ENCODE peak calls at places on chromosome 6, in ten cellular contexts. One of them, this sample, is unnamed.
A peak's percentile ranks its signal among the peaks of the same experiment; 100 is the strongest.

GRCh38 chr6:56435326-56435725 is 187.9 kb upstream of the COL21A1 start:
- DNase-seq in fibroblast of the aortic adventitia: no peak
- DNase-seq in vagina: no peak
- DNase-seq in CD4-positive, alpha-beta T cell: no peak
- DNase-seq in cardiac muscle cell: no peak
- DNase-seq in neural crest cell: no peak
- DNase-seq in heart right ventricle: no peak
- DNase-seq in A549: no peak
- DNase-seq in IMR-90: no peak
- DNase-seq in WTC11: no peak
- DNase-seq in this sample: no peak

GRCh38 chr6:19603716-19604115 is 233.5 kb upstream of the ID4 start:
- DNase-seq in neural crest cell: no peak
- DNase-seq in fibroblast of the aortic adventitia: peak; percentile 24
- DNase-seq in cardiac muscle cell: no peak
- DNase-seq in heart right ventricle: no peak
- DNase-seq in A549: no peak
- DNase-seq in IMR-90: no peak
- DNase-seq in CD4-positive, alpha-beta T cell: no peak
- DNase-seq in WTC11: no peak
- DNase-seq in vagina: no peak
- DNase-seq in this sample: no peak

GRCh38 chr6:24205020-24205492 is 79.0 kb downstream of the NRSN1 start:
- DNase-seq in fibroblast of the aortic adventitia: peak; percentile 44
- DNase-seq in CD4-positive, alpha-beta T cell: no peak
- DNase-seq in IMR-90: peak; percentile 38
- DNase-seq in heart right ventricle: no peak
- DNase-seq in cardiac muscle cell: peak; percentile 55
- DNase-seq in WTC11: no peak
- DNase-seq in A549: peak; percentile 39
- DNase-seq in vagina: no peak
- DNase-seq in neural crest cell: peak; percentile 40
- DNase-seq in this sample: peak; percentile 5

GRCh38 chr6:137390264-137390787 is 103.9 kb downstream of the OLIG3 start:
- DNase-seq in vagina: no peak
- DNase-seq in IMR-90: no peak
- DNase-seq in A549: no peak
- DNase-seq in CD4-positive, alpha-beta T cell: no peak
- DNase-seq in cardiac muscle cell: no peak
- DNase-seq in heart right ventricle: no peak
- DNase-seq in WTC11: no peak
- DNase-seq in fibroblast of the aortic adventitia: no peak
- DNase-seq in neural crest cell: no peak
- DNase-seq in this sample: no peak

GRCh38 chr6:157761331-157761921 is 61.6 kb upstream of the SNX9 start:
- DNase-seq in WTC11: no peak
- DNase-seq in A549: no peak
- DNase-seq in fibroblast of the aortic adventitia: no peak
- DNase-seq in heart right ventricle: no peak
- DNase-seq in cardiac muscle cell: peak; percentile 68
- DNase-seq in neural crest cell: no peak
- DNase-seq in vagina: no peak
- DNase-seq in IMR-90: peak; percentile 76
- DNase-seq in CD4-positive, alpha-beta T cell: no peak
- DNase-seq in this sample: peak; percentile 45

GRCh38 chr6:128280960-128281359 is 239.4 kb downstream of the PTPRK start:
- DNase-seq in vagina: no peak
- DNase-seq in cardiac muscle cell: no peak
- DNase-seq in A549: no peak
- DNase-seq in IMR-90: no peak
- DNase-seq in fibroblast of the aortic adventitia: no peak
- DNase-seq in CD4-positive, alpha-beta T cell: no peak
- DNase-seq in neural crest cell: no peak
- DNase-seq in WTC11: peak; percentile 27
- DNase-seq in heart right ventricle: no peak
- DNase-seq in this sample: no peak

GRCh38 chr6:6810727-6811126 is 222.2 kb downstream of the LY86 start:
- DNase-seq in heart right ventricle: no peak
- DNase-seq in fibroblast of the aortic adventitia: no peak
- DNase-seq in vagina: no peak
- DNase-seq in cardiac muscle cell: no peak
- DNase-seq in IMR-90: no peak
- DNase-seq in A549: no peak
- DNase-seq in CD4-positive, alpha-beta T cell: no peak
- DNase-seq in WTC11: no peak
- DNase-seq in neural crest cell: no peak
- DNase-seq in this sample: no peak

GRCh38 chr6:52647199-52647598 is 23.7 kb upstream of the TMEM14A start:
- DNase-seq in fibroblast of the aortic adventitia: peak; percentile 52
- DNase-seq in A549: no peak
- DNase-seq in CD4-positive, alpha-beta T cell: no peak
- DNase-seq in cardiac muscle cell: peak; percentile 46
- DNase-seq in IMR-90: peak; percentile 72
- DNase-seq in WTC11: no peak
- DNase-seq in neural crest cell: no peak
- DNase-seq in vagina: no peak
- DNase-seq in heart right ventricle: no peak
- DNase-seq in this sample: peak; percentile 53

GRCh38 chr6:684831-685636 is 7.9 kb downstream of the EXOC2 start:
- DNase-seq in neural crest cell: no peak
- DNase-seq in fibroblast of the aortic adventitia: peak; percentile 49
- DNase-seq in WTC11: no peak
- DNase-seq in A549: no peak
- DNase-seq in cardiac muscle cell: peak; percentile 47
- DNase-seq in vagina: no peak
- DNase-seq in IMR-90: peak; percentile 63
- DNase-seq in CD4-positive, alpha-beta T cell: no peak
- DNase-seq in heart right ventricle: no peak
- DNase-seq in this sample: peak; percentile 10

GRCh38 chr6:689223-689622 is 3.7 kb downstream of the EXOC2 start:
- DNase-seq in A549: no peak
- DNase-seq in neural crest cell: no peak
- DNase-seq in heart right ventricle: no peak
- DNase-seq in IMR-90: no peak
- DNase-seq in vagina: no peak
- DNase-seq in WTC11: no peak
- DNase-seq in CD4-positive, alpha-beta T cell: no peak
- DNase-seq in cardiac muscle cell: no peak
- DNase-seq in fibroblast of the aortic adventitia: no peak
- DNase-seq in this sample: no peak

GRCh38 chr6:683742-684440 is 9.0 kb downstream of the EXOC2 start:
- DNase-seq in A549: no peak
- DNase-seq in heart right ventricle: no peak
- DNase-seq in cardiac muscle cell: peak; percentile 82
- DNase-seq in fibroblast of the aortic adventitia: peak; percentile 84
- DNase-seq in CD4-positive, alpha-beta T cell: no peak
- DNase-seq in vagina: no peak
- DNase-seq in neural crest cell: peak; percentile 40
- DNase-seq in IMR-90: peak; percentile 88
- DNase-seq in WTC11: peak; percentile 76
- DNase-seq in this sample: peak; percentile 30

GRCh38 chr6:680666-681374 is 12.1 kb downstream of the EXOC2 start:
- DNase-seq in WTC11: no peak
- DNase-seq in neural crest cell: no peak
- DNase-seq in cardiac muscle cell: no peak
- DNase-seq in IMR-90: no peak
- DNase-seq in CD4-positive, alpha-beta T cell: no peak
- DNase-seq in vagina: no peak
- DNase-seq in fibroblast of the aortic adventitia: no peak
- DNase-seq in A549: no peak
- DNase-seq in heart right ventricle: no peak
- DNase-seq in this sample: no peak

DNA sequence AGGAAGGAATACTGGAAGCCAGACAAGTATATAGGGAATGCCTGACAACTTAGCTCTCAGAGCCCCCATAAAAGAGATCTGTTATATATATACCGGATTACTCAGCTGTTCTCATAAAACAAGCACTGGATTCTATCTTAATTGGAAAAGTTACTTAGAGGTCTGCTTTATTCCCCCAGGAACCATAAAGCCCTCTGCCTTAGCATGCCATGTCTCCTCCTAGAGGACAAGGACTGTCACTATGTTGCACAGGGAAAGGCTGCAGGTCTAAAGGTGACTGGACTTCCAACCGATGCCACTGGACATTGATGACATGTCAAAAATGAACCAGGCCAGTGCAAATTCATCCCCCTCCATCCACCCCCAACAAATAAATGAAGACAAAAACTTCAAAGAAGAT is 6.4 kb downstream of the EXOC2 start:
- DNase-seq in WTC11: no peak
- DNase-seq in cardiac muscle cell: peak; percentile 16
- DNase-seq in IMR-90: no peak
- DNase-seq in fibroblast of the aortic adventitia: no peak
- DNase-seq in heart right ventricle: no peak
- DNase-seq in vagina: no peak
- DNase-seq in neural crest cell: no peak
- DNase-seq in CD4-positive, alpha-beta T cell: no peak
- DNase-seq in A549: no peak
- DNase-seq in this sample: peak; percentile 4
- TF ChIP-seq CTCF in WTC11: no peak
- TF ChIP-seq CTCF in cardiac muscle cell: peak; percentile 23
- TF ChIP-seq CTCF in IMR-90: peak; percentile 35
- TF ChIP-seq CTCF in fibroblast of the aortic adventitia: peak; percentile 29
- TF ChIP-seq CTCF in heart right ventricle: peak; percentile 40
- TF ChIP-seq CTCF in vagina: no peak
- TF ChIP-seq CTCF in neural crest cell: no peak
- TF ChIP-seq CTCF in CD4-positive, alpha-beta T cell: no peak
- TF ChIP-seq CTCF in A549: no peak
- TF ChIP-seq CTCF in this sample: peak; percentile 54

GRCh38 chr6:110323004-110323657 is 35.0 kb downstream of the METTL24 start:
- DNase-seq in IMR-90: no peak
- DNase-seq in fibroblast of the aortic adventitia: no peak
- DNase-seq in neural crest cell: no peak
- DNase-seq in vagina: no peak
- DNase-seq in A549: no peak
- DNase-seq in WTC11: no peak
- DNase-seq in CD4-positive, alpha-beta T cell: no peak
- DNase-seq in heart right ventricle: no peak
- DNase-seq in cardiac muscle cell: no peak
- DNase-seq in this sample: no peak

GRCh38 chr6:110325197-110325596 is 33.0 kb downstream of the METTL24 start:
- DNase-seq in fibroblast of the aortic adventitia: peak; percentile 59
- DNase-seq in vagina: no peak
- DNase-seq in heart right ventricle: no peak
- DNase-seq in WTC11: no peak
- DNase-seq in cardiac muscle cell: peak; percentile 81
- DNase-seq in neural crest cell: no peak
- DNase-seq in CD4-positive, alpha-beta T cell: no peak
- DNase-seq in A549: no peak
- DNase-seq in IMR-90: peak; percentile 85
- DNase-seq in this sample: peak; percentile 36

GRCh38 chr6:110319843-110320242 is 38.3 kb downstream of the METTL24 start:
- DNase-seq in WTC11: no peak
- DNase-seq in CD4-positive, alpha-beta T cell: no peak
- DNase-seq in cardiac muscle cell: no peak
- DNase-seq in IMR-90: no peak
- DNase-seq in vagina: no peak
- DNase-seq in heart right ventricle: no peak
- DNase-seq in A549: no peak
- DNase-seq in fibroblast of the aortic adventitia: no peak
- DNase-seq in neural crest cell: no peak
- DNase-seq in this sample: no peak

GRCh38 chr6:110320307-110320706 is 37.8 kb downstream of the METTL24 start:
- DNase-seq in A549: no peak
- DNase-seq in cardiac muscle cell: no peak
- DNase-seq in heart right ventricle: no peak
- DNase-seq in IMR-90: no peak
- DNase-seq in fibroblast of the aortic adventitia: no peak
- DNase-seq in vagina: no peak
- DNase-seq in WTC11: no peak
- DNase-seq in neural crest cell: no peak
- DNase-seq in CD4-positive, alpha-beta T cell: no peak
- DNase-seq in this sample: no peak

GRCh38 chr6:110322151-110323003 is 35.8 kb downstream of the METTL24 start:
- DNase-seq in vagina: no peak
- DNase-seq in A549: no peak
- DNase-seq in heart right ventricle: no peak
- DNase-seq in IMR-90: no peak
- DNase-seq in WTC11: no peak
- DNase-seq in fibroblast of the aortic adventitia: no peak
- DNase-seq in cardiac muscle cell: no peak
- DNase-seq in CD4-positive, alpha-beta T cell: no peak
- DNase-seq in neural crest cell: no peak
- DNase-seq in this sample: no peak
- TF ChIP-seq CTCF in vagina: no peak
- TF ChIP-seq CTCF in A549: no peak
- TF ChIP-seq CTCF in heart right ventricle: no peak
- TF ChIP-seq CTCF in IMR-90: no peak
- TF ChIP-seq CTCF in WTC11: no peak
- TF ChIP-seq CTCF in fibroblast of the aortic adventitia: no peak
- TF ChIP-seq CTCF in cardiac muscle cell: no peak
- TF ChIP-seq CTCF in CD4-positive, alpha-beta T cell: no peak
- TF ChIP-seq CTCF in neural crest cell: no peak
- TF ChIP-seq CTCF in this sample: no peak

DNA sequence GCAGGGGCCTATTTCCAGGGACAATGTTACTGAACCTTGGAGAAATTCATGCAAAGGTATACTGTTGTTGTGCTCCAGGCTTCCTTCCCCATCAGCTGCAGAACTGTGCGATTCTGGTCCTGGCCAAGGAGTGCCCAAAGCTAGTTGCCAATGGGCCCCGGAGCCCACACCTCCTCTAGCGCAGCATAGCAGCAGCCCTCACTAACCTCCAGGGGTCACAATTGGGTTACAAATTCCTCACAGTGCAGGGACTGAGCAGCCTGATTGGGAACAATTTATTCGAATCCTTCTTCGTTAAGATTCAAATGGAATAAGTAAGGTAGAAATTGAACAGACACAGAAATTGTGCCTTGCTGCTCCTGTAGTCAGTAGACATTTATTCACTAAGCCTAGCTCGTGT is 284.9 kb downstream of the PRKN start:
- DNase-seq in vagina: no peak
- DNase-seq in A549: peak; percentile 28
- DNase-seq in heart right ventricle: no peak
- DNase-seq in neural crest cell: peak; percentile 16
- DNase-seq in CD4-positive, alpha-beta T cell: no peak
- DNase-seq in WTC11: peak; percentile 60
- DNase-seq in IMR-90: no peak
- DNase-seq in cardiac muscle cell: peak; percentile 0
- DNase-seq in fibroblast of the aortic adventitia: no peak
- DNase-seq in this sample: no peak
- TF ChIP-seq CTCF in vagina: no peak
- TF ChIP-seq CTCF in A549: no peak
- TF ChIP-seq CTCF in heart right ventricle: peak; percentile 57
- TF ChIP-seq CTCF in neural crest cell: peak; percentile 63
- TF ChIP-seq CTCF in CD4-positive, alpha-beta T cell: no peak
- TF ChIP-seq CTCF in WTC11: peak; percentile 54
- TF ChIP-seq CTCF in IMR-90: no peak
- TF ChIP-seq CTCF in cardiac muscle cell: no peak
- TF ChIP-seq CTCF in fibroblast of the aortic adventitia: no peak
- TF ChIP-seq CTCF in this sample: no peak

GRCh38 chr6:154373971-154374370 is 17.4 kb upstream of the IPCEF1 start:
- DNase-seq in IMR-90: no peak
- DNase-seq in A549: no peak
- DNase-seq in WTC11: no peak
- DNase-seq in heart right ventricle: no peak
- DNase-seq in cardiac muscle cell: no peak
- DNase-seq in fibroblast of the aortic adventitia: no peak
- DNase-seq in neural crest cell: no peak
- DNase-seq in vagina: no peak
- DNase-seq in CD4-positive, alpha-beta T cell: no peak
- DNase-seq in this sample: no peak

GRCh38 chr6:154371337-154371736 is 14.7 kb upstream of the IPCEF1 start:
- DNase-seq in IMR-90: no peak
- DNase-seq in neural crest cell: no peak
- DNase-seq in heart right ventricle: no peak
- DNase-seq in WTC11: no peak
- DNase-seq in A549: no peak
- DNase-seq in vagina: no peak
- DNase-seq in CD4-positive, alpha-beta T cell: no peak
- DNase-seq in cardiac muscle cell: no peak
- DNase-seq in fibroblast of the aortic adventitia: no peak
- DNase-seq in this sample: no peak

GRCh38 chr6:154367333-154367732 is 10.7 kb upstream of the IPCEF1 start:
- DNase-seq in WTC11: no peak
- DNase-seq in A549: no peak
- DNase-seq in cardiac muscle cell: no peak
- DNase-seq in neural crest cell: no peak
- DNase-seq in heart right ventricle: no peak
- DNase-seq in CD4-positive, alpha-beta T cell: no peak
- DNase-seq in IMR-90: no peak
- DNase-seq in vagina: no peak
- DNase-seq in fibroblast of the aortic adventitia: no peak
- DNase-seq in this sample: no peak

GRCh38 chr6:154367839-154368695 is 11.5 kb upstream of the IPCEF1 start:
- DNase-seq in neural crest cell: no peak
- DNase-seq in A549: no peak
- DNase-seq in CD4-positive, alpha-beta T cell: no peak
- DNase-seq in heart right ventricle: no peak
- DNase-seq in cardiac muscle cell: peak; percentile 34
- DNase-seq in IMR-90: no peak
- DNase-seq in WTC11: no peak
- DNase-seq in vagina: no peak
- DNase-seq in fibroblast of the aortic adventitia: peak; percentile 41
- DNase-seq in this sample: no peak

DNA sequence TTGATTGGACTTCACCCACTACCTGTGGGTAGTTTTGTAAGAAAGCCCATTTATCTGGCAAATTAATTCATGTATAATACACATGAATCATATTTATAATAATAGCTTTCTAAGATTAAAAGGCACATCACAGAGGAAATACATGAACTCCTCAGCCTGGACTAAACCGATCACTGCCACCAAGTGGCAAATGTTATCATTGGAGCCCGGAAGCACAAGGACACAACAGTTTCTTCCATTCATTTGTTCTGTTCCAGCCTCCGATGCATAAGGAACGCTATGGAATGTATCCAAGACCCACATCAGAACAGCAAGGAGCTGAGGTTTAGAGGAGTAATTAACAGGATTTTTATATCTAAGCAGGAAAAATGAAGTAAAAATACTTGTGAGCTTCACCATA is 13.9 kb upstream of the IPCEF1 start:
- DNase-seq in CD4-positive, alpha-beta T cell: no peak
- DNase-seq in heart right ventricle: no peak
- DNase-seq in WTC11: no peak
- DNase-seq in vagina: no peak
- DNase-seq in fibroblast of the aortic adventitia: peak; percentile 64
- DNase-seq in IMR-90: peak; percentile 58
- DNase-seq in cardiac muscle cell: peak; percentile 59
- DNase-seq in A549: peak; percentile 39
- DNase-seq in neural crest cell: no peak
- DNase-seq in this sample: peak; percentile 47
- TF ChIP-seq CTCF in CD4-positive, alpha-beta T cell: peak; percentile 55
- TF ChIP-seq CTCF in heart right ventricle: peak; percentile 56
- TF ChIP-seq CTCF in WTC11: no peak
- TF ChIP-seq CTCF in vagina: no peak
- TF ChIP-seq CTCF in fibroblast of the aortic adventitia: peak; percentile 48
- TF ChIP-seq CTCF in IMR-90: peak; percentile 56
- TF ChIP-seq CTCF in cardiac muscle cell: peak; percentile 26
- TF ChIP-seq CTCF in A549: peak; percentile 25
- TF ChIP-seq CTCF in neural crest cell: peak; percentile 54
- TF ChIP-seq CTCF in this sample: peak; percentile 78